ENCODE peak calls at places on chromosomes 16 and 17, in nine cellular contexts. One of them, this sample, is unnamed.

GRCh38 chr16:52529226-52529625 is 17.7 kb downstream of the TOX3 start:
- DNase-seq in ovary: no peak
- DNase-seq in A549: no peak
- DNase-seq in HCT116: no peak
- DNase-seq in heart right ventricle: no peak
- DNase-seq in neural progenitor cell: no peak
- DNase-seq in A673: no peak
- DNase-seq in thyroid gland: no peak
- DNase-seq in tibial nerve: no peak
- DNase-seq in this sample: no peak

GRCh38 chr16:15879255-15879804 is 9.1 kb downstream of the CEP20 start:
- DNase-seq in ovary: no peak
- DNase-seq in A549: peak
- DNase-seq in HCT116: no peak
- DNase-seq in heart right ventricle: no peak
- DNase-seq in neural progenitor cell: no peak
- DNase-seq in A673: peak
- DNase-seq in thyroid gland: no peak
- DNase-seq in tibial nerve: no peak
- DNase-seq in this sample: no peak

GRCh38 chr17:75242461-75243042 is 18.9 kb downstream of the GGA3 start:
- DNase-seq in ovary: no peak
- DNase-seq in A549: no peak
- DNase-seq in HCT116: no peak
- DNase-seq in heart right ventricle: no peak
- DNase-seq in neural progenitor cell: no peak
- DNase-seq in A673: no peak
- DNase-seq in thyroid gland: no peak
- DNase-seq in tibial nerve: no peak
- DNase-seq in this sample: no peak

GRCh38 chr16:67928561-67929364 is 2.9 kb downstream of the CTRL start:
- DNase-seq in ovary: peak
- DNase-seq in A549: peak
- DNase-seq in HCT116: peak
- DNase-seq in heart right ventricle: peak
- DNase-seq in neural progenitor cell: peak
- DNase-seq in A673: peak
- DNase-seq in thyroid gland: peak
- DNase-seq in tibial nerve: peak
- DNase-seq in this sample: no peak

GRCh38 chr16:66551362-66551761 is 1.0 kb upstream of the CKLF start:
- DNase-seq in ovary: no peak
- DNase-seq in A549: peak
- DNase-seq in HCT116: peak
- DNase-seq in heart right ventricle: no peak
- DNase-seq in neural progenitor cell: peak
- DNase-seq in A673: peak
- DNase-seq in thyroid gland: no peak
- DNase-seq in tibial nerve: no peak
- DNase-seq in this sample: no peak

GRCh38 chr17:34435182-34435928 is 72.3 kb upstream of the CCL1 start:
- DNase-seq in ovary: no peak
- DNase-seq in A549: no peak
- DNase-seq in HCT116: no peak
- DNase-seq in heart right ventricle: no peak
- DNase-seq in neural progenitor cell: no peak
- DNase-seq in A673: no peak
- DNase-seq in thyroid gland: no peak
- DNase-seq in tibial nerve: no peak
- DNase-seq in this sample: no peak

GRCh38 chr16:50842589-50842988 is 100.7 kb downstream of the CYLD start:
- DNase-seq in ovary: no peak
- DNase-seq in A549: no peak
- DNase-seq in HCT116: no peak
- DNase-seq in heart right ventricle: no peak
- DNase-seq in neural progenitor cell: no peak
- DNase-seq in A673: no peak
- DNase-seq in thyroid gland: no peak
- DNase-seq in tibial nerve: no peak
- DNase-seq in this sample: no peak

GRCh38 chr17:18324140-18325049 is 9.3 kb downstream of the SMCR8 start:
- DNase-seq in ovary: no peak
- DNase-seq in A549: no peak
- DNase-seq in HCT116: no peak
- DNase-seq in heart right ventricle: no peak
- DNase-seq in neural progenitor cell: no peak
- DNase-seq in A673: no peak
- DNase-seq in thyroid gland: no peak
- DNase-seq in tibial nerve: no peak
- DNase-seq in this sample: no peak

GRCh38 chr16:53668869-53669268 is 34.8 kb downstream of the RPGRIP1L start:
- DNase-seq in ovary: no peak
- DNase-seq in A549: no peak
- DNase-seq in HCT116: no peak
- DNase-seq in heart right ventricle: no peak
- DNase-seq in neural progenitor cell: no peak
- DNase-seq in A673: no peak
- DNase-seq in thyroid gland: no peak
- DNase-seq in tibial nerve: no peak
- DNase-seq in this sample: no peak

GRCh38 chr16:23072769-23073549 is 76.3 kb downstream of the USP31 start:
- DNase-seq in ovary: no peak
- DNase-seq in A549: peak
- DNase-seq in HCT116: no peak
- DNase-seq in heart right ventricle: no peak
- DNase-seq in neural progenitor cell: peak
- DNase-seq in A673: no peak
- DNase-seq in thyroid gland: no peak
- DNase-seq in tibial nerve: no peak
- DNase-seq in this sample: no peak

GRCh38 chr17:81251943-81252301 is 12.8 kb downstream of the NDUFAF8 start:
- DNase-seq in ovary: no peak
- DNase-seq in A549: no peak
- DNase-seq in HCT116: no peak
- DNase-seq in heart right ventricle: peak
- DNase-seq in neural progenitor cell: no peak
- DNase-seq in A673: peak
- DNase-seq in thyroid gland: no peak
- DNase-seq in tibial nerve: no peak
- DNase-seq in this sample: no peak

GRCh38 chr17:7853693-7854043 is 1.2 kb upstream of the TMEM88 start:
- DNase-seq in ovary: peak
- DNase-seq in A549: no peak
- DNase-seq in HCT116: no peak
- DNase-seq in heart right ventricle: no peak
- DNase-seq in neural progenitor cell: peak
- DNase-seq in A673: no peak
- DNase-seq in thyroid gland: no peak
- DNase-seq in tibial nerve: no peak
- DNase-seq in this sample: peak

GRCh38 chr17:44828919-44829557 is 1.0 kb downstream of the GJC1 start:
- DNase-seq in ovary: no peak
- DNase-seq in A549: no peak
- DNase-seq in HCT116: no peak
- DNase-seq in heart right ventricle: no peak
- DNase-seq in neural progenitor cell: no peak
- DNase-seq in A673: peak
- DNase-seq in thyroid gland: no peak
- DNase-seq in tibial nerve: no peak
- DNase-seq in this sample: no peak

GRCh38 chr16:54923988-54924387 is 6.7 kb upstream of the IRX5 start:
- DNase-seq in ovary: no peak
- DNase-seq in A549: no peak
- DNase-seq in HCT116: no peak
- DNase-seq in heart right ventricle: no peak
- DNase-seq in neural progenitor cell: no peak
- DNase-seq in A673: no peak
- DNase-seq in thyroid gland: no peak
- DNase-seq in tibial nerve: no peak
- DNase-seq in this sample: no peak

GRCh38 chr16:354971-355441 is 2.5 kb upstream of the AXIN1 start:
- DNase-seq in ovary: no peak
- DNase-seq in A549: no peak
- DNase-seq in HCT116: no peak
- DNase-seq in heart right ventricle: no peak
- DNase-seq in neural progenitor cell: no peak
- DNase-seq in A673: no peak
- DNase-seq in thyroid gland: no peak
- DNase-seq in tibial nerve: no peak
- DNase-seq in this sample: no peak

GRCh38 chr16:14321542-14321941 is 250.4 kb downstream of the MRTFB start:
- DNase-seq in ovary: peak
- DNase-seq in A549: peak
- DNase-seq in HCT116: no peak
- DNase-seq in heart right ventricle: peak
- DNase-seq in neural progenitor cell: no peak
- DNase-seq in A673: no peak
- DNase-seq in thyroid gland: peak
- DNase-seq in tibial nerve: no peak
- DNase-seq in this sample: no peak

DNA sequence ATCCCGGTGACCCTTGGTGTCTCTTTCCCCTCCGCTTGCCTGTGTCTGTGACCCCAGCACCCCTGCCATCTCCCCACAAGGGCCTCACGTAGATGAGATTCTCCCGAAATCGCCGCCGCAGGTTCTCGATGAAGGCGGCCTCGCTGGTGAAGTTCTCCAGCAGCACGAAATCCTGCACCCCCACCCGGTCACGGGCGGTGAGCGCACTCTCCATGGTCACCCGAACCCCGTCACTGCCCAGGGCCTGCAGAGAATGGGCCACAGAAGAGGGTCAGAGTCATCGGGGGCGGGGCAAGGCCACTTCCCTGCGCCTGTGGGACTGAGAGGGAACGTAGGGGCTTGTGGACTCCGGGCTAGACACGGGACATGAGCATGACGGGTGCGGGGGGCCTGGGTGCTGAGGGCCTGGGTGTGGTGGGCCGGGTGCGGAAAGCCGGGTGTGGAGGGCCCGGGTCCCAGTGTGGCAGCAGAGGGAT is 8.4 kb downstream of the MYO1C start:
- DNase-seq in ovary: peak
- DNase-seq in A549: no peak
- DNase-seq in HCT116: no peak
- DNase-seq in heart right ventricle: no peak
- DNase-seq in neural progenitor cell: no peak
- DNase-seq in A673: no peak
- DNase-seq in thyroid gland: no peak
- DNase-seq in tibial nerve: no peak
- DNase-seq in this sample: no peak
- H3K4me3 ChIP-seq in ovary: no peak
- H3K4me3 ChIP-seq in A549: no peak
- H3K4me3 ChIP-seq in HCT116: peak
- H3K4me3 ChIP-seq in heart right ventricle: no peak
- H3K4me3 ChIP-seq in neural progenitor cell: no peak
- H3K4me3 ChIP-seq in A673: no peak
- H3K4me3 ChIP-seq in thyroid gland: no peak
- H3K4me3 ChIP-seq in tibial nerve: no peak
- H3K4me3 ChIP-seq in this sample: peak

GRCh38 chr17:41723801-41724475 is 10.5 kb downstream of the HAP1 start:
- DNase-seq in ovary: no peak
- DNase-seq in A549: no peak
- DNase-seq in HCT116: no peak
- DNase-seq in heart right ventricle: no peak
- DNase-seq in neural progenitor cell: no peak
- DNase-seq in A673: no peak
- DNase-seq in thyroid gland: no peak
- DNase-seq in tibial nerve: no peak
- DNase-seq in this sample: no peak

GRCh38 chr17:41717408-41718286 is 5.5 kb downstream of the GAST start:
- DNase-seq in ovary: no peak
- DNase-seq in A549: no peak
- DNase-seq in HCT116: no peak
- DNase-seq in heart right ventricle: no peak
- DNase-seq in neural progenitor cell: no peak
- DNase-seq in A673: no peak
- DNase-seq in thyroid gland: no peak
- DNase-seq in tibial nerve: no peak
- DNase-seq in this sample: no peak

GRCh38 chr17:41718287-41718645 is 6.1 kb downstream of the GAST start:
- DNase-seq in ovary: no peak
- DNase-seq in A549: no peak
- DNase-seq in HCT116: no peak
- DNase-seq in heart right ventricle: no peak
- DNase-seq in neural progenitor cell: no peak
- DNase-seq in A673: no peak
- DNase-seq in thyroid gland: no peak
- DNase-seq in tibial nerve: no peak
- DNase-seq in this sample: no peak
- H3K4me3 ChIP-seq in ovary: no peak
- H3K4me3 ChIP-seq in A549: no peak
- H3K4me3 ChIP-seq in HCT116: no peak
- H3K4me3 ChIP-seq in heart right ventricle: no peak
- H3K4me3 ChIP-seq in neural progenitor cell: no peak
- H3K4me3 ChIP-seq in A673: no peak
- H3K4me3 ChIP-seq in thyroid gland: no peak
- H3K4me3 ChIP-seq in tibial nerve: no peak
- H3K4me3 ChIP-seq in this sample: no peak

DNA sequence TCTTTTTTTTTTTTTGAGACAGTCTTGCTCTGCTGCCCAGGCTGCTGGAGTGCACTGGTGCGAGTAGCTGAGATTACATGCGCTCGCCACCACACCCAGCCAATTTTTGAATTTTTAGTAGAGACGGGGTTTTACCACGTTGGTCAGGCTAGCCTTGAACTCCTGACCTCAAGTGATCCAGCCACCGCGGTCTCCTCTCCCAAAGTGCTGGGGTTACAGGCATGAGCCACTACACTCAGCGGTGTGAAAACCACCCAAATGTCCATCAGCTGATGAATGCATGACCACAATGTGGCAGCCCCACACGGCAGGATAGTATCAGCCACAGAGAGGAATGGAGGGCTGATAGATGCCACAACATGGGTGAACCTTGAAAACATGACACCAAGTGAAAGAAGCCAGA is 2.1 kb downstream of the P2RX5 start:
- DNase-seq in ovary: no peak
- DNase-seq in A549: no peak
- DNase-seq in HCT116: no peak
- DNase-seq in heart right ventricle: no peak
- DNase-seq in neural progenitor cell: no peak
- DNase-seq in A673: no peak
- DNase-seq in thyroid gland: no peak
- DNase-seq in tibial nerve: no peak
- DNase-seq in this sample: no peak
- H3K4me3 ChIP-seq in ovary: no peak
- H3K4me3 ChIP-seq in A549: no peak
- H3K4me3 ChIP-seq in HCT116: no peak
- H3K4me3 ChIP-seq in heart right ventricle: no peak
- H3K4me3 ChIP-seq in neural progenitor cell: no peak
- H3K4me3 ChIP-seq in A673: no peak
- H3K4me3 ChIP-seq in thyroid gland: no peak
- H3K4me3 ChIP-seq in tibial nerve: no peak
- H3K4me3 ChIP-seq in this sample: no peak

DNA sequence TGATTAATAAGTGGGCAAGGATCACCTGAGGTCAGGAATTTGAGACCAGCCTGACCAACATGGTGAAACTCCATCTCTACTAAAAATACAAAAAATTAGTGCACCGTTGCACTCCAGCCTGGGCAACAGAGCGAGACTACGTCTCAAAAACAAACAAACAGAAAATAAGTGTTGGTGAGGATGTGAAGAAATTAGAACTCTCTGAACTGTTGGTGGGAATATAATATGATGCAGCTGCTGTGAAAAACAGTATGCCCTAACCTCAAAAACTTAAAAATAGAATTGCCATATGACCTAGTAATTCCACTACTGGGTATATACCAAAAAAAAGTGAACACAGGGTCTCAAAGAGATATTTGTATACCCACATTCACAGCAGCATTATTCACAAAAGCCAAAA is 26.1 kb downstream of the GLG1 start:
- DNase-seq in ovary: no peak
- DNase-seq in A549: no peak
- DNase-seq in HCT116: no peak
- DNase-seq in heart right ventricle: no peak
- DNase-seq in neural progenitor cell: no peak
- DNase-seq in A673: no peak
- DNase-seq in thyroid gland: peak
- DNase-seq in tibial nerve: no peak
- DNase-seq in this sample: no peak
- H3K4me3 ChIP-seq in ovary: no peak
- H3K4me3 ChIP-seq in A549: no peak
- H3K4me3 ChIP-seq in HCT116: no peak
- H3K4me3 ChIP-seq in heart right ventricle: no peak
- H3K4me3 ChIP-seq in neural progenitor cell: no peak
- H3K4me3 ChIP-seq in A673: no peak
- H3K4me3 ChIP-seq in thyroid gland: no peak
- H3K4me3 ChIP-seq in tibial nerve: no peak
- H3K4me3 ChIP-seq in this sample: no peak

This sample was measured in coronary artery.